ENCODE peak calls at places on chromosomes 1 and 21, in four cellular contexts. J is ascending aorta; Y is Jurkat, Clone E6-1; B is A549. N is an unnamed sample.
A peak's percentile ranks its signal among the peaks of the same experiment; 100 is the strongest.

GRCh38 chr1:29497395-29498125 is 261.2 kb downstream of the PTPRU start:
- DNase-seq in B (no peak), Y (no peak), J (peak; percentile 45), N (no peak)

GRCh38 chr1:48469616-48470500 is 2.1 kb downstream of the SPATA6 start:
- DNase-seq in B (no peak), Y (no peak), J (peak; percentile 83), N (no peak)

GRCh38 chr1:6508154-6508875 is 16.8 kb upstream of the PLEKHG5 start:
- DNase-seq in B (no peak), Y (no peak), J (no peak), N (no peak)

GRCh38 chr1:37940299-37940947 is 6.4 kb downstream of the INPP5B start:
- DNase-seq in B (no peak), Y (no peak), J (no peak), N (no peak)

GRCh38 chr1:157739229-157739901 is 37.6 kb downstream of the FCRL2 start:
- DNase-seq in Y (no peak), J (no peak), B (no peak), N (no peak)

GRCh38 chr1:30253807-30254440 is 469.5 kb downstream of the MATN1 start:
- DNase-seq in Y (no peak), B (no peak), J (no peak), N (no peak)

GRCh38 chr1:201888282-201889033 is at the start of gene SHISA4:
- DNase-seq in B (peak; percentile 86), J (peak; percentile 96), Y (no peak), N (no peak)

GRCh38 chr1:118185083-118185899 is at the start of gene SPAG17:
- DNase-seq in Y (no peak), B (peak; percentile 4), J (no peak), N (peak; percentile 1)

GRCh38 chr1:19647643-19648042 is 3.5 kb downstream of the NBL1 start:
- DNase-seq in J (no peak), B (no peak), Y (no peak), N (no peak)

GRCh38 chr1:92563457-92564216 is 76.9 kb upstream of the GFI1 start:
- DNase-seq in J (no peak), B (no peak), Y (no peak), N (no peak)

GRCh38 chr1:218376722-218377121 is 31.6 kb downstream of the TGFB2 start:
- DNase-seq in B (no peak), Y (no peak), J (no peak), N (no peak)

GRCh38 chr1:172906778-172907592 is 143.8 kb downstream of the TNFSF18 start:
- DNase-seq in J (no peak), Y (peak; percentile 98), B (no peak), N (peak; percentile 39)

GRCh38 chr1:108816049-108816882 is 40.6 kb downstream of the AKNAD1 start:
- DNase-seq in J (peak; percentile 90), Y (no peak), B (no peak), N (no peak)

GRCh38 chr1:185284106-185284505 is 32.9 kb downstream of the IVNS1ABP start:
- DNase-seq in J (no peak), Y (no peak), B (no peak), N (no peak)

GRCh38 chr21:35050348-35051286 is 1.5 kb upstream of the RUNX1 start:
- DNase-seq in Y (no peak), J (no peak), B (no peak), N (peak; percentile 72)

GRCh38 chr21:35048706-35049617 is at the start of gene RUNX1:
- DNase-seq in B (no peak), J (peak; percentile 82), Y (peak; percentile 92), N (peak; percentile 72)

GRCh38 chr21:35046223-35046690 is 2.8 kb downstream of the RUNX1 start:
- DNase-seq in J (no peak), Y (no peak), B (no peak), N (no peak)

GRCh38 chr21:35046880-35047229 is 2.2 kb downstream of the RUNX1 start:
- DNase-seq in Y (no peak), B (no peak), J (peak; percentile 71), N (no peak)

GRCh38 chr21:35048183-35048601 is 910 bp downstream of the RUNX1 start:
- DNase-seq in B (no peak), J (no peak), Y (no peak), N (no peak)
- H3K4me3 ChIP-seq in B (no peak overlapping the region), J (peak overlapping the region; percentile 18), Y (peak overlapping the region; percentile 69), N (peak overlapping the region; percentile 100)

GRCh38 chr1:145788580-145788979 is 35.3 kb downstream of the RNF115 start:
- DNase-seq in Y (no peak), B (no peak), J (no peak), N (no peak)

GRCh38 chr1:145782166-145783099 is 41.5 kb downstream of the RNF115 start:
- DNase-seq in J (no peak), Y (no peak), B (peak; percentile 35), N (no peak)

GRCh38 chr1:145786271-145786670 is 37.6 kb downstream of the RNF115 start:
- DNase-seq in Y (peak; percentile 48), B (no peak), J (no peak), N (peak; percentile 66)

GRCh38 chr1:145784409-145784808 is 39.5 kb downstream of the RNF115 start:
- DNase-seq in J (no peak), Y (no peak), B (no peak), N (no peak)

DNA sequence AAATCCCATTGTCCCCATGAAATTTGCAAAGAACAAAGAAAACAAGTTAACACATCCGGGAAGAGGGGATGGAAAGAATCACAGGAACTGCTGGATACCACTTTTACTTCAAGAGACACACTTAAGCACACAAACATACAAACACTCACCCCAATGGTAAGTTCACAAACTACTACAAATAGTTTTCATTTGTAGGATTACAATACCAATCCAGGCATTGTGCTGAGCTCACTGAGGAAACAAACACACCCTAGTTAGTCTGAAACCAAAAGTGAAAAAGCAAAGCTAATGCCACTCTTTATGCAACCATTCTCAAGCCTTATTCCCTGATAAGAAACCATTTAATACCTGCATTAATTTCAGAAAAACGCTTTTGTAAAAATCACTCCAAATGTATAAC is 38.4 kb downstream of the RNF115 start:
- DNase-seq in B (no peak), Y (no peak), J (no peak), N (no peak)
- H3K4me3 ChIP-seq in B (no peak overlapping the region), Y (no peak overlapping the region), J (no peak overlapping the region), N (no peak overlapping the region)

GRCh38 chr1:206116191-206116872 is 856 bp downstream of the AVPR1B start:
- DNase-seq in Y (no peak), B (no peak), J (no peak), N (no peak)
- H3K4me3 ChIP-seq in Y (no peak overlapping the region), B (no peak overlapping the region), J (no peak overlapping the region), N (no peak overlapping the region)

GRCh38 chr1:202966006-202966904 is 802 bp downstream of the CYB5R1 start:
- DNase-seq in Y (no peak), B (peak; percentile 35), J (peak; percentile 73), N (no peak)

GRCh38 chr1:202967684-202968281 is 726 bp upstream of the CYB5R1 start:
- DNase-seq in Y (peak; percentile 64), J (no peak), B (no peak), N (peak; percentile 67)

GRCh38 chr1:202964755-202965440 is 2.2 kb downstream of the CYB5R1 start:
- DNase-seq in Y (no peak), B (no peak), J (no peak), N (no peak)

GRCh38 chr1:202968351-202968750 is 1.3 kb upstream of the CYB5R1 start:
- DNase-seq in Y (no peak), B (no peak), J (no peak), N (no peak)

DNA sequence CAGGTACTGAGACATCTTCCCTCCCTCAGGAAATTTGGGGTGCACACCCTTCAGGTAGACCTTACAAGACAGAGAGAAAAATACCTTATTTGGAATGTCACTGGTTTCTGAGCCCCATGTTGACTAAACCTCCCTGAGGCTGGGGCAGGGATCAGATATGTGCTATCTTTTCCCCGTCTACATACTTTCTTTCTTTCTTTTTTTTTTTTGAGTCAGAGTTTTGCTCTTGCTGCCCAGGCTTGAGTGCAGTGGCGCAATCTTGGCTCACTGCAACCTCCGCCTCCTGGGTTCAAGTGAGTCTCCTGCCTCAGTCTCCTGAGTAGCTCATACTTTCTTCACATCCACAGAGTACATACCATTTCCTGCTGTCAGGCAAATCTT is 1.6 kb downstream of the CYB5R1 start:
- DNase-seq in B (no peak), Y (no peak), J (no peak), N (no peak)
- H3K4me3 ChIP-seq in B (no peak overlapping the region), Y (no peak overlapping the region), J (no peak overlapping the region), N (no peak overlapping the region)

DNA sequence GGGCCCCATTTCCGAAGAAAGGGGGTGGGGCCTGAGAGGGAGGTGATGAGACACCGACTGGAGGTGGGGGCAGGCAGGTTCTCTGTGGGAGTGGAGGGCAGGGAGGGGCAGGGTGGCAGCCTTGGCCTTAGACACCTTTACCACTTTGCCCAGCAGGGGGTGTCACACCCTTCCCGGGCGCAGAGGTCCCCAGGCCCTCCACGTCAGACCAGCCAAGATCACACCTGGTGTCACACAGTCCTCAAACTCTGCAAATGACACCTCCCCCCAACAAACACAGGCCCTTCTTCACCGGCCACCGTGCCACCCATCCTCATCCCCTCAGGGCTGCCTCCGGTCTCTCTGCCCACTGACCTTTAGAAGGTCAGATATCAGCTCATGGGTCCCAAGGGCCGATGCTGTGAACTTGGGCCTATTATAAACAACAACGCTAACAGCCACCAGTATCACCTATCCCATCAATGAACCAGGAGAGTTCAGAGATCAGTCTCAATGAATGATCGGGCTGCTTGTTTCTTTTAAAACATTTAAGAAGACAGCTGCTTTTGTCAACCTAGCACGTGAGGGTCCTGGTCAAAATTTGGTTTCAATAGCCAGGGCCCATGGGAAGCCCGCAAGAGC is 103.9 kb downstream of the CASZ1 start:
- DNase-seq in J (no peak), B (peak; percentile 50), Y (peak; percentile 45), N (peak; percentile 65)
- H3K4me3 ChIP-seq in J (no peak overlapping the region), B (no peak overlapping the region), Y (no peak overlapping the region), N (peak overlapping the region; percentile 3)

GRCh38 chr1:32990887-32991286 is 26.3 kb upstream of the RNF19B start:
- DNase-seq in Y (no peak), B (no peak), J (no peak), N (no peak)

GRCh38 chr1:32992489-32993214 is 28.0 kb upstream of the RNF19B start:
- DNase-seq in B (peak; percentile 83), Y (peak; percentile 36), J (peak; percentile 91), N (peak; percentile 27)

GRCh38 chr1:32991386-32991785 is 26.8 kb upstream of the RNF19B start:
- DNase-seq in Y (no peak), J (no peak), B (peak; percentile 40), N (no peak)

GRCh38 chr1:32991819-32992488 is 27.3 kb upstream of the RNF19B start:
- DNase-seq in Y (no peak), J (no peak), B (no peak), N (no peak)

DNA sequence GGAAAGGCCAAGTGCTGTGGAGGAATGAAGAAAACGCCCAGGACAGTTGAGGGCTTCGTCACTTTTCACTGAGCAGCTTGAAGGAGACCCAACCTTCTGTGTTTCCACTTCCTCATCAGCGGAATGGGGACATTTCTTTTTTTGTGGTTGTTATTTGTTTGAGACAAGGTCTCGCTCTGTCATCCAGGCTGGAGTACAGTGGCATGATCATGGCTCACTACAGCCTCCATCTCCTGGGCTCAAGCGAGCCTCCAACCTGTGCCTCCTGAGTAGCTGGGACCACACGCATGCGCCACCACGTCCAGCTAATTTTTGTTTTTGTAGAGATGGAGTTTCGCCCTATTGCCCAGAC is 28.6 kb upstream of the RNF19B start:
- DNase-seq in J (no peak), Y (no peak), B (no peak), N (no peak)
- H3K4me3 ChIP-seq in J (no peak overlapping the region), Y (no peak overlapping the region), B (no peak overlapping the region), N (no peak overlapping the region)